ENCODE peak calls at places on chromosomes 6 and 20, in nine cellular contexts. J is thoracic aorta, G is BE2C, S is GM13976, F is psoas muscle, H is fibroblast of lung, P is GM10248, K is bronchial epithelial cell, I is cardiac muscle cell. O is an unnamed sample.

GRCh38 chr20:13008761-13009681 is at the start of gene SPTLC3:
- DNase-seq in J (no peak), G (no peak), S (peak), F (peak), H (peak), P (no peak), K (peak), I (peak), O (peak)

GRCh38 chr20:44309763-44310663 is 989 bp downstream of the FITM2 start:
- DNase-seq in J (no peak), G (no peak), S (no peak), F (peak), H (peak), P (no peak), K (peak), I (peak), O (no peak)

GRCh38 chr6:47456536-47456975 is 21.0 kb upstream of the CD2AP start:
- DNase-seq in J (no peak), G (no peak), S (no peak), F (no peak), H (no peak), P (no peak), K (no peak), I (no peak), O (no peak)

GRCh38 chr6:156557269-156557885 is 219.8 kb upstream of the ARID1B start:
- DNase-seq in J (no peak), G (no peak), S (no peak), F (no peak), H (peak), P (no peak), K (peak), I (peak), O (no peak)

GRCh38 chr6:133983099-133983939 is 30.3 kb downstream of the TBPL1 start:
- DNase-seq in J (no peak), G (no peak), S (no peak), F (no peak), H (peak), P (no peak), K (peak), I (peak), O (peak)

GRCh38 chr6:145813285-145814034 is 1.1 kb downstream of the FBXO30 start:
- DNase-seq in J (no peak), G (no peak), S (no peak), F (no peak), H (peak), P (no peak), K (peak), I (peak), O (no peak)

GRCh38 chr6:72865467-72865866 is 243.6 kb downstream of the KCNQ5 start:
- DNase-seq in J (no peak), G (no peak), S (no peak), F (peak), H (peak), P (no peak), K (peak), I (peak), O (no peak)

GRCh38 chr6:116387374-116387773 is 16.6 kb downstream of the DSE start:
- DNase-seq in J (no peak), G (no peak), S (peak), F (no peak), H (peak), P (peak), K (peak), I (peak), O (peak)

GRCh38 chr20:10940941-10941340 is 267.1 kb upstream of the JAG1 start:
- DNase-seq in J (no peak), G (no peak), S (peak), F (no peak), H (no peak), P (peak), K (no peak), I (no peak), O (no peak)

GRCh38 chr6:142569676-142570075 is 267.9 kb downstream of the ADGRG6 start:
- DNase-seq in J (no peak), G (no peak), S (no peak), F (no peak), H (no peak), P (no peak), K (peak), I (no peak), O (no peak)

GRCh38 chr20:24432057-24432456 is 37.4 kb upstream of the SYNDIG1 start:
- DNase-seq in J (no peak), G (no peak), S (no peak), F (no peak), H (no peak), P (no peak), K (no peak), I (no peak), O (no peak)

GRCh38 chr20:53216856-53217576 is 244.9 kb downstream of the TSHZ2 start:
- DNase-seq in J (no peak), G (peak), S (peak), F (peak), H (peak), P (peak), K (peak), I (peak), O (peak)

GRCh38 chr6:7201732-7202541 is 94.2 kb downstream of the RREB1 start:
- DNase-seq in J (no peak), G (no peak), S (peak), F (peak), H (no peak), P (peak), K (no peak), I (no peak), O (peak)

GRCh38 chr6:109102762-109103161 is 7.5 kb downstream of the CEP57L1 start:
- DNase-seq in J (no peak), G (no peak), S (no peak), F (no peak), H (no peak), P (no peak), K (no peak), I (no peak), O (no peak)

GRCh38 chr6:90025418-90026089 is 131.3 kb downstream of the GJA10 start:
- DNase-seq in J (no peak), G (peak), S (no peak), F (no peak), H (peak), P (no peak), K (peak), I (peak), O (peak)

GRCh38 chr6:70739534-70739933 is 71.9 kb downstream of the SMAP1 start:
- DNase-seq in J (no peak), G (no peak), S (no peak), F (no peak), H (no peak), P (no peak), K (no peak), I (no peak), O (no peak)

GRCh38 chr6:153489479-153489878 is 358.4 kb upstream of the RGS17 start:
- DNase-seq in J (no peak), G (no peak), S (no peak), F (no peak), H (no peak), P (no peak), K (no peak), I (no peak), O (no peak)

GRCh38 chr6:39207421-39208232 is 21.6 kb downstream of the KCNK5 start:
- DNase-seq in J (no peak), G (no peak), S (no peak), F (no peak), H (no peak), P (no peak), K (no peak), I (no peak), O (no peak)

GRCh38 chr6:12331951-12332749 is 42.0 kb downstream of the EDN1 start:
- DNase-seq in J (no peak), G (no peak), S (no peak), F (no peak), H (no peak), P (no peak), K (peak), I (peak), O (no peak)

GRCh38 chr6:17012421-17013225 is 89.2 kb upstream of the STMND1 start:
- DNase-seq in J (no peak), G (no peak), S (no peak), F (no peak), H (peak), P (no peak), K (no peak), I (peak), O (no peak)

GRCh38 chr6:20236899-20237600 is 24.8 kb upstream of the MBOAT1 start:
- DNase-seq in J (no peak), G (no peak), S (no peak), F (no peak), H (no peak), P (no peak), K (no peak), I (no peak), O (no peak)

GRCh38 chr6:142613981-142614380 is 312.2 kb downstream of the ADGRG6 start:
- DNase-seq in J (no peak), G (no peak), S (no peak), F (no peak), H (no peak), P (no peak), K (peak), I (no peak), O (no peak)

GRCh38 chr6:9140861-9141534 is 705.7 kb upstream of the SLC35B3 start:
- DNase-seq in J (no peak), G (no peak), S (no peak), F (no peak), H (peak), P (no peak), K (peak), I (no peak), O (no peak)

GRCh38 chr6:152459245-152459644 is 177.9 kb downstream of the SYNE1 start:
- DNase-seq in J (no peak), G (no peak), S (no peak), F (no peak), H (no peak), P (no peak), K (no peak), I (no peak), O (no peak)

GRCh38 chr20:14800743-14801425 is 463.5 kb upstream of the FLRT3 start:
- DNase-seq in J (no peak), G (peak), S (no peak), F (no peak), H (no peak), P (no peak), K (no peak), I (no peak), O (no peak)

GRCh38 chr6:159934181-159934580 is 34.7 kb upstream of the IGF2R start:
- DNase-seq in J (no peak), G (no peak), S (no peak), F (no peak), H (no peak), P (no peak), K (peak), I (no peak), O (no peak)

GRCh38 chr20:56032251-56032650 is 26.9 kb upstream of the CBLN4 start:
- DNase-seq in J (no peak), G (no peak), S (no peak), F (no peak), H (peak), P (no peak), K (no peak), I (peak), O (no peak)

GRCh38 chr20:36677422-36677771 is 31.4 kb upstream of the SLA2 start:
- DNase-seq in J (no peak), G (no peak), S (no peak), F (no peak), H (no peak), P (no peak), K (no peak), I (no peak), O (no peak)

GRCh38 chr6:98847767-98848538 is 13.6 kb downstream of the POU3F2 start:
- DNase-seq in J (no peak), G (peak), S (peak), F (no peak), H (no peak), P (peak), K (no peak), I (peak), O (no peak)
- TF ChIP-seq CTCF in J (peak), G (peak), S (no peak), F (no peak), H (no peak), P (no peak), K (no peak), I (no peak), O (no peak)

DNA sequence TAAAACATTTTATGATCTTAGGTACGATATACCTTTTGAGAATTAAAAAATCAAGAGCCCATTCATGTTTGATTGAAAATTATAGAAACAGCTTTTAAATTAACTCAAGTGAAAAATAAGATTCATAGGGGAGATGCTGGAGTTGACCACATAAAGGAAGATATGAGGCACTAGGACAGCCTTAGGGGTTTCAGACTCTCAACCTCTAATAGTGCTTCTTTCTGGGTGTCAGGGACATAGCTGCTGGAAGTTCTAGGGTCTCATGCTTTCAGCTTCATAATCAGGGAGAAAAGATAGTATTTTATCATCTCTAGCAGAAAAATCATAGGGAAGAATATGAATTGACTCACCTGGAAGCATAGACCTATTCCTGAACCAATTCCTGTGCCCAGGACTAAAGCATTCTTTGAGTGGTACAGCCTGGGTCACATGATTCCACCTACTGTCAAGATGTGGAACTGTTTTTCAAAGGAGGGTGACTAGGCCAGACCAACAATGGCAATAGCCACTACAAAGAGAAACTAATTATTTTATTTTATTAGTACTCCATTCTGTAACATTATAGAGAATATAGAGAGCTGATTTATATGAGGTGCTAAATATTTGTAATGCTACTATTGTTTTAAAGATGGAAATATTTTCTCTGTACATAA is 27.8 kb upstream of the CENPW start:
- DNase-seq in J (no peak), G (peak), S (peak), F (no peak), H (no peak), P (peak), K (peak), I (peak), O (no peak)
- TF ChIP-seq CTCF in J (no peak), G (peak), S (no peak), F (no peak), H (no peak), P (peak), K (peak), I (peak), O (peak)

GRCh38 chr6:30556714-30556963 is 350 bp upstream of the GNL1 start:
- DNase-seq in J (peak), G (no peak), S (peak), F (no peak), H (no peak), P (peak), K (no peak), I (peak), O (peak)
- TF ChIP-seq CTCF in J (no peak), G (no peak), S (no peak), F (no peak), H (no peak), P (no peak), K (no peak), I (no peak), O (no peak)

DNA sequence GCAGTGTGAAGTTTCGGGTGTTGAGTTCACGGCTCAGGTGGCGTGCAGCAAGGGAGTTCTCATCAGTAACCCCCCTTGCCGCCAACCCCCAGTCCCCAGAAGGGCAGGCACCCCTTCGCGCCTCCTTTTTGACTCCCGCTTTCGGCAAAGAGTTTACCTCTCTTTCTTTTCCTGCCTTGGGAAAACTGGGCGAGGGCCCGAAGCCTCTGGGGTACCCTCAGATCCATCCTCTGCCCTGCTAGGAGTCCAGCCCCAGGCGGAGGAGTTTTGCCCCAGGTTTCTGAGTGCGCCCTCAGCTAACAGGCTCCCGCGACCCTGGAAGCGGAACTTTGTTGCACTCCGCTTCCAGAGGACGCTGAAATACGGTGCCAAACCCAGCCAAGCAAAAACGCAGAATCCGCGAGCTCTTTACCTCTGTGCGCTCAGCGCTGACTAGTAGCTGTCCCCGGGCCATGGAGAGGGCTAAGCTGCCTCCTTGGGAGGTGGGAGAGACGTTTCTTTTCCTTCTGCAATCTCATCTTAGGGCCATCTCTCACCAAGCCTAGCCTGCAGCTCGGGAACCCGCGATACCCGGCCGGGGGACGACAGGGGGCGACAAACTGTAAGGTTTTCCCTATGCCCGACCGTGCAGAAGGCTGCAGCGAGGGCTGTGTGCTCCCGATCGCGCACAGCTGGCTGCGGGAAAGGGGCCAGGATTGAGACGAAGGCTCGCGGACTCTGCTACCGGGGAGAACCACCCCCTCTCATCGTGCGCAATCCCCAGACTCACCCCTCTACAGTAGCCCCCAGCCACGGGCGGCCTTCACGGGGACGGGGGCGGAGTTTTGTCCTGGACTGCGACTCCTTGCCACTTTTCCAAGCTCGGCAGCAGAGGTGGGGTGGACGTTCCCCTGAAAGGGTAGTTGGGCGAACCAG is 2.7 kb upstream of the PAX1 start:
- DNase-seq in J (no peak), G (peak), S (peak), F (peak), H (peak), P (peak), K (no peak), I (peak), O (peak)
- TF ChIP-seq CTCF in J (no peak), G (peak), S (peak), F (peak), H (peak), P (peak), K (peak), I (peak), O (peak)

DNA sequence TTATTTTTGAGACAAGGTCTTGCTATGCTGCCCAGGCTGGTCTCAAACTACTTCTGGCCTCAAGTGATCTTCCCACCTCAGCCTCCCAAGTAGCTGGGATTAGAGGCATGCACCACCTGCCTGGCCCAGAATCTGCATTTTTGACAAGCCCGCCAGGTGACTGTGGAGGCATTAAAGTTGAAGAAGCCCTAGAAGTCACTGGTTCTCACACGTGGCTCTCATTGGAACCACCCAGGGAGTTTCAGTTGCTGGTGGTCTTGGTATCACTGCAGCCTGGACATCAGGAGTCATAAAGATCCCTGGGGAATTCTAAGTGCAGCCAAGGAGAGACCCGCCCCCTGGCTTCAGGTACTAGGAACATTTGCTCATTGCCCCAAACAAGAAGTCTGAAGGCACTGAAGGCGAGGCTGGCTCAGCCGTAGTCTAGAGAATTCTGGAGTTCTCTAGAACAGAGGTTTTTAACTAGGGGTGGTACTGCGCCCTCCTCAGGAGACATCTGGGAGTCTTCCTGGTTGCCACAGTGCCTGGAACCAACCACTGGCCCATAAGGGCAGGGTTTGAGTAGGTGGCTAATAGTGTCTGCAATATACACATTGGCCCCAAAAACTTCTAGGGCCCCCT is 182.8 kb downstream of the ZMYND8 start:
- DNase-seq in J (no peak), G (no peak), S (no peak), F (no peak), H (no peak), P (no peak), K (no peak), I (no peak), O (no peak)
- TF ChIP-seq CTCF in J (no peak), G (no peak), S (no peak), F (no peak), H (no peak), P (no peak), K (no peak), I (no peak), O (no peak)

GRCh38 chr20:57582029-57582378 is 21.1 kb downstream of the PCK1 start:
- DNase-seq in J (no peak), G (no peak), S (no peak), F (no peak), H (no peak), P (no peak), K (no peak), I (no peak), O (no peak)

GRCh38 chr20:57582432-57583288 is 21.8 kb downstream of the PCK1 start:
- DNase-seq in J (no peak), G (peak), S (no peak), F (no peak), H (peak), P (no peak), K (peak), I (peak), O (no peak)

GRCh38 chr20:57584768-57585461 is 24.0 kb downstream of the PCK1 start:
- DNase-seq in J (no peak), G (no peak), S (no peak), F (no peak), H (no peak), P (no peak), K (no peak), I (no peak), O (no peak)

GRCh38 chr20:57585466-57586213 is 24.7 kb downstream of the PCK1 start:
- DNase-seq in J (no peak), G (no peak), S (no peak), F (no peak), H (no peak), P (no peak), K (no peak), I (no peak), O (no peak)

GRCh38 chr20:57583289-57584257 is 22.7 kb downstream of the PCK1 start:
- DNase-seq in J (no peak), G (no peak), S (no peak), F (no peak), H (no peak), P (no peak), K (no peak), I (no peak), O (no peak)
- TF ChIP-seq CTCF in J (no peak), G (no peak), S (no peak), F (no peak), H (no peak), P (no peak), K (no peak), I (no peak), O (no peak)

GRCh38 chr20:61636531-61637116 is 384.6 kb downstream of the CDH4 start:
- DNase-seq in J (no peak), G (no peak), S (no peak), F (no peak), H (no peak), P (no peak), K (no peak), I (no peak), O (no peak)

GRCh38 chr20:61635721-61636455 is 383.8 kb downstream of the CDH4 start:
- DNase-seq in J (no peak), G (no peak), S (no peak), F (no peak), H (no peak), P (no peak), K (no peak), I (no peak), O (no peak)

GRCh38 chr20:61640846-61641245 is 388.8 kb downstream of the CDH4 start:
- DNase-seq in J (no peak), G (no peak), S (no peak), F (no peak), H (no peak), P (no peak), K (no peak), I (no peak), O (no peak)

GRCh38 chr20:61640171-61640570 is 388.1 kb downstream of the CDH4 start:
- DNase-seq in J (no peak), G (no peak), S (no peak), F (no peak), H (peak), P (no peak), K (no peak), I (no peak), O (no peak)

GRCh38 chr20:61639200-61639599 is 387.1 kb downstream of the CDH4 start:
- DNase-seq in J (no peak), G (no peak), S (no peak), F (no peak), H (peak), P (no peak), K (peak), I (no peak), O (no peak)
- TF ChIP-seq CTCF in J (no peak), G (no peak), S (no peak), F (no peak), H (peak), P (no peak), K (no peak), I (no peak), O (no peak)

O was measured in activated CD8-positive, alpha-beta T cell treated with anti-CD3 and anti-CD28 coated beads for 36 hours.